ENCODE peak calls at places on chromosomes 4 and X, in five cellular contexts. Y, N, M, J and S are unnamed samples.

GRCh38 chr4:13640149-13640671 is 12.7 kb upstream of the BOD1L1 start:
- DNase-seq in J (no peak), N (peak), Y (no peak), M (peak), S (peak)

GRCh38 chrX:142711801-142712200 is 313.9 kb upstream of the SPANXN4 start:
- DNase-seq in N (no peak), J (no peak), Y (no peak), M (no peak), S (no peak)

GRCh38 chrX:13220916-13221315 is 98.9 kb downstream of the ATXN3L start:
- DNase-seq in M (peak), Y (peak), J (no peak), N (no peak), S (peak)

GRCh38 chrX:133698298-133698697 is 283.0 kb upstream of the GPC4 start:
- DNase-seq in Y (no peak), J (no peak), N (no peak), M (peak), S (peak)

GRCh38 chr4:71537551-71538065 is 198.8 kb downstream of the SLC4A4 start:
- DNase-seq in J (no peak), N (no peak), M (no peak), Y (no peak), S (no peak)

GRCh38 chr4:113586072-113586471 is 175.5 kb downstream of the CAMK2D start:
- DNase-seq in Y (no peak), J (no peak), M (no peak), N (no peak), S (no peak)

GRCh38 chr4:24141836-24142235 is 252.0 kb upstream of the PPARGC1A start:
- DNase-seq in J (no peak), N (no peak), M (no peak), Y (no peak), S (no peak)

GRCh38 chr4:28146191-28146590 is 1285.5 kb downstream of the STIM2 start:
- DNase-seq in N (no peak), Y (peak), J (no peak), M (peak), S (no peak)

GRCh38 chrX:129706395-129707072 is 32.2 kb upstream of the XPNPEP2 start:
- DNase-seq in Y (no peak), M (no peak), N (no peak), J (no peak), S (no peak)

GRCh38 chrX:125646195-125646594 is 326.5 kb downstream of the TEX13C start:
- DNase-seq in M (no peak), J (no peak), Y (peak), N (peak), S (no peak)

GRCh38 chrX:3516051-3516541 is 169.6 kb upstream of the MXRA5 start:
- DNase-seq in M (peak), J (no peak), Y (no peak), N (no peak), S (peak)

GRCh38 chr4:140662082-140662869 is 93.5 kb upstream of the UCP1 start:
- DNase-seq in Y (no peak), J (no peak), N (no peak), M (peak), S (peak)

GRCh38 chr4:55181606-55182005 is 56.2 kb upstream of the KDR start:
- DNase-seq in N (no peak), J (no peak), M (peak), Y (no peak), S (no peak)

GRCh38 chr4:36189511-36190226 is 54.6 kb downstream of the ARAP2 start:
- DNase-seq in Y (no peak), N (no peak), M (peak), J (no peak), S (no peak)

GRCh38 chr4:7340553-7341433 is 93.9 kb downstream of the PSAPL1 start:
- DNase-seq in N (no peak), Y (no peak), J (no peak), M (no peak), S (no peak)

GRCh38 chrX:68883800-68884199 is 55.0 kb downstream of the EFNB1 start:
- DNase-seq in Y (no peak), M (no peak), J (no peak), N (no peak), S (no peak)

GRCh38 chr4:25970241-25970675 is 56.2 kb downstream of the SMIM20 start:
- DNase-seq in M (peak), N (no peak), J (no peak), Y (no peak), S (peak)

GRCh38 chr4:108224628-108225053 is 55.9 kb upstream of the LEF1 start:
- DNase-seq in Y (no peak), M (peak), N (no peak), J (no peak), S (no peak)

GRCh38 chrX:22689290-22689689 is 310.5 kb upstream of the DDX53 start:
- DNase-seq in N (no peak), J (no peak), M (no peak), Y (no peak), S (no peak)

GRCh38 chr4:93710847-93711430 is 117.6 kb upstream of the ATOH1 start:
- DNase-seq in Y (no peak), N (no peak), J (no peak), M (no peak), S (no peak)

GRCh38 chrX:112636288-112636687 is 43.5 kb downstream of the LHFPL1 start:
- DNase-seq in N (no peak), Y (no peak), J (no peak), M (peak), S (peak)

GRCh38 chr4:38060829-38061431 is 100.7 kb downstream of the PTTG2 start:
- DNase-seq in N (no peak), M (peak), Y (no peak), J (no peak), S (peak)

GRCh38 chrX:9902651-9903050 is 64.5 kb upstream of the CLDN34 start:
- DNase-seq in Y (no peak), J (no peak), N (no peak), M (no peak), S (peak)